ENCODE peak calls at places on chromosomes 2 and 18, in eight cellular contexts. D is upper lobe of right lung; F is stimulated activated CD8-positive, alpha-beta memory T cell treated with anti-CD3 and anti-CD28 coated beads, Interleukin-12 subunit alpha, Interleukin-12 subunit beta, amount 100 ng/mL, for 1 hour; I is T-helper 9 cell; X is activated CD4-positive, alpha-beta T cell treated with anti-CD3 and anti-CD28 coated beads, Interleukin-2, amount 10 ng/mL, durations not matched to agents 7 days and 5 days; U is GM10248; Z is SK-MEL-5; T is 8988T. R is an unnamed sample.

GRCh38 chr18:34028341-34028740 is 196.4 kb downstream of the NOL4 start:
- DNase-seq in D (no peak), F (no peak), I (no peak), X (no peak), U (no peak), Z (peak), T (no peak), R (no peak)

GRCh38 chr2:164722604-164723338 is 101.5 kb upstream of the GRB14 start:
- DNase-seq in D (no peak), F (no peak), I (no peak), X (no peak), U (no peak), Z (no peak), T (no peak), R (no peak)

GRCh38 chr2:104213758-104214157 is 640.2 kb upstream of the POU3F3 start:
- DNase-seq in D (no peak), F (no peak), I (no peak), X (no peak), U (no peak), Z (no peak), T (no peak), R (no peak)

GRCh38 chr2:200301953-200302628 is 4.4 kb upstream of the SPATS2L start:
- DNase-seq in D (no peak), F (no peak), I (no peak), X (no peak), U (no peak), Z (no peak), T (no peak), R (no peak)

GRCh38 chr2:224882291-224883171 is 159.7 kb downstream of the DOCK10 start:
- DNase-seq in D (no peak), F (no peak), I (no peak), X (no peak), U (no peak), Z (no peak), T (no peak), R (no peak)

GRCh38 chr2:152407204-152407721 is 72.3 kb downstream of the FMNL2 start:
- DNase-seq in D (no peak), F (no peak), I (no peak), X (peak), U (peak), Z (peak), T (no peak), R (peak)

GRCh38 chr2:31353121-31353520 is 61.4 kb downstream of the XDH start:
- DNase-seq in D (no peak), F (no peak), I (no peak), X (no peak), U (no peak), Z (no peak), T (no peak), R (no peak)

GRCh38 chr18:48029296-48029986 is 99.0 kb upstream of the SMAD2 start:
- DNase-seq in D (peak), F (no peak), I (no peak), X (no peak), U (no peak), Z (no peak), T (no peak), R (no peak)

GRCh38 chr18:79613186-79613931 is 66.2 kb upstream of the CTDP1 start:
- DNase-seq in D (peak), F (no peak), I (no peak), X (no peak), U (no peak), Z (no peak), T (no peak), R (no peak)

GRCh38 chr2:172195836-172196376 is 93.2 kb upstream of the DLX2 start:
- DNase-seq in D (no peak), F (no peak), I (no peak), X (no peak), U (no peak), Z (no peak), T (no peak), R (no peak)

GRCh38 chr2:10452334-10452733 is 4.2 kb upstream of the ODC1 start:
- DNase-seq in D (peak), F (no peak), I (no peak), X (no peak), U (no peak), Z (peak), T (peak), R (no peak)

GRCh38 chr2:173684896-173685485 is 280.2 kb downstream of the SP3 start:
- DNase-seq in D (no peak), F (no peak), I (no peak), X (no peak), U (no peak), Z (no peak), T (no peak), R (no peak)

GRCh38 chr18:22408059-22408458 is 9.7 kb downstream of the CTAGE1 start:
- DNase-seq in D (no peak), F (no peak), I (no peak), X (no peak), U (no peak), Z (no peak), T (no peak), R (no peak)

GRCh38 chr2:202269585-202269984 is 4.0 kb downstream of the NOP58 start:
- DNase-seq in D (no peak), F (no peak), I (no peak), X (no peak), U (no peak), Z (no peak), T (no peak), R (no peak)

GRCh38 chr2:189350515-189351209 is 90.6 kb upstream of the WDR75 start:
- DNase-seq in D (no peak), F (no peak), I (no peak), X (no peak), U (no peak), Z (no peak), T (no peak), R (peak)

GRCh38 chr2:217875556-217876252 is 127.1 kb downstream of the TNS1 start:
- DNase-seq in D (no peak), F (no peak), I (no peak), X (no peak), U (no peak), Z (no peak), T (no peak), R (no peak)

GRCh38 chr18:65227970-65228369 is 522.8 kb upstream of the CDH7 start:
- DNase-seq in D (no peak), F (no peak), I (no peak), X (no peak), U (no peak), Z (no peak), T (no peak), R (no peak)

GRCh38 chr2:148549001-148549400 is 95.5 kb upstream of the EPC2 start:
- DNase-seq in D (no peak), F (no peak), I (no peak), X (no peak), U (no peak), Z (no peak), T (no peak), R (no peak)